ENCODE peak calls at places on chromosomes 3 and 15, in nine cellular contexts. I is HTR-8/SVneo, L is neuronal stem cell, W is AG09309, H is T-helper 1 cell, B is IMR-90, D is midbrain, X is SW480, S is memory B cell. Y is an unnamed sample.

GRCh38 chr3:194938845-194939531 is 253.3 kb downstream of the FAM43A start:
- DNase-seq in D (peak; percentile 53), L (no peak), I (no peak), W (no peak), H (no peak), S (no peak), B (peak; percentile 41), X (no peak), Y (peak; percentile 87)

GRCh38 chr3:71984843-71985594 is 200.1 kb upstream of the PROK2 start:
- DNase-seq in X (no peak), D (no peak), B (no peak), W (no peak), I (no peak), H (no peak), L (no peak), S (no peak), Y (no peak)

GRCh38 chr3:106294121-106294520 is 425.3 kb upstream of the CBLB start:
- DNase-seq in B (no peak), X (no peak), S (no peak), L (no peak), H (no peak), I (no peak), W (no peak), D (peak; percentile 4), Y (no peak)

GRCh38 chr15:75727031-75727531 is 14.4 kb upstream of the CSPG4 start:
- DNase-seq in D (no peak), W (no peak), L (no peak), X (no peak), I (no peak), S (no peak), B (no peak), H (no peak), Y (no peak)

GRCh38 chr3:64143399-64144130 is 81.7 kb downstream of the PRICKLE2 start:
- DNase-seq in B (peak; percentile 75), D (no peak), X (peak; percentile 5), W (peak; percentile 25), H (no peak), S (no peak), L (no peak), I (peak; percentile 66), Y (peak; percentile 36)

GRCh38 chr15:58551084-58551763 is 119.4 kb downstream of the LIPC start:
- DNase-seq in W (no peak), L (no peak), S (no peak), B (no peak), I (no peak), D (no peak), X (peak; percentile 39), H (no peak), Y (no peak)

GRCh38 chr15:70767668-70768067 is 4.3 kb upstream of the UACA start:
- DNase-seq in W (no peak), D (no peak), S (no peak), L (no peak), X (no peak), B (no peak), I (no peak), H (no peak), Y (no peak)

GRCh38 chr15:57235865-57236264 is 140.4 kb upstream of the CGNL1 start:
- DNase-seq in S (no peak), L (peak; percentile 56), W (no peak), B (peak; percentile 86), D (no peak), X (no peak), I (peak; percentile 69), H (no peak), Y (no peak)

GRCh38 chr3:134373942-134374790 is at the start of gene AMOTL2:
- DNase-seq in W (peak; percentile 90), I (peak; percentile 91), H (no peak), D (peak; percentile 79), S (no peak), L (peak; percentile 96), X (peak; percentile 95), B (peak; percentile 97), Y (peak; percentile 77)

GRCh38 chr3:133542871-133543270 is 30.6 kb upstream of the CDV3 start:
- DNase-seq in H (no peak), W (no peak), D (no peak), I (no peak), X (no peak), L (no peak), S (no peak), B (no peak), Y (no peak)

GRCh38 chr15:66293419-66294156 is at the start of gene DIS3L:
- DNase-seq in L (peak; percentile 48), W (no peak), D (peak; percentile 49), B (peak; percentile 20), X (peak; percentile 55), S (peak; percentile 67), H (peak; percentile 54), I (peak; percentile 53), Y (peak; percentile 61)

GRCh38 chr3:77467702-77468407 is 428.0 kb downstream of the ROBO2 start:
- DNase-seq in W (no peak), B (no peak), H (no peak), D (no peak), X (no peak), S (no peak), I (no peak), L (no peak), Y (no peak)

GRCh38 chr3:124599779-124600693 is 130.2 kb upstream of the UMPS start:
- DNase-seq in I (no peak), B (peak; percentile 4), D (no peak), L (no peak), H (no peak), W (no peak), S (no peak), X (peak; percentile 79), Y (no peak)

GRCh38 chr3:48306860-48307530 is 26.5 kb downstream of the SPINK8 start:
- DNase-seq in L (no peak), I (no peak), D (no peak), W (no peak), B (no peak), X (no peak), S (no peak), H (no peak), Y (no peak)

GRCh38 chr3:148896062-148896461 is 31.0 kb downstream of the CPA3 start:
- DNase-seq in L (no peak), I (no peak), D (no peak), X (no peak), W (no peak), B (peak; percentile 54), S (no peak), H (no peak), Y (no peak)

GRCh38 chr3:196661400-196661799 is 21.9 kb downstream of the NRROS start:
- DNase-seq in D (no peak), X (no peak), L (no peak), S (no peak), H (no peak), B (no peak), W (no peak), I (no peak), Y (no peak)

GRCh38 chr3:120348065-120348980 is 831 bp downstream of the LRRC58 start:
- DNase-seq in X (peak; percentile 68), L (no peak), W (no peak), I (peak; percentile 27), S (no peak), H (peak; percentile 54), B (peak; percentile 10), D (no peak), Y (no peak)

GRCh38 chr3:160372780-160373179 is 26.2 kb downstream of the IFT80 start:
- DNase-seq in I (no peak), H (no peak), B (peak; percentile 85), W (peak; percentile 51), L (no peak), X (no peak), S (no peak), D (no peak), Y (no peak)

GRCh38 chr3:120028271-120029047 is 65.8 kb downstream of the GSK3B start:
- DNase-seq in S (no peak), W (no peak), H (no peak), X (no peak), L (no peak), I (no peak), D (no peak), B (no peak), Y (no peak)

GRCh38 chr3:13670292-13670691 is 121.4 kb downstream of the FBLN2 start:
- DNase-seq in D (no peak), H (no peak), B (no peak), S (no peak), X (no peak), W (no peak), L (no peak), I (no peak), Y (no peak)

GRCh38 chr15:45026646-45027045 is 3.7 kb downstream of the SORD start:
- DNase-seq in S (no peak), B (no peak), D (no peak), W (no peak), H (no peak), X (no peak), L (no peak), I (no peak), Y (no peak)

GRCh38 chr3:104598848-104599501 is 767.7 kb upstream of the ALCAM start:
- DNase-seq in D (no peak), W (no peak), L (no peak), X (no peak), H (no peak), S (no peak), B (no peak), I (no peak), Y (no peak)

Y was measured in adrenal gland.